ENCODE peak calls at places on chromosome 3, in eight cellular contexts. T is SJSA1, Q is ovary, D is EH, X is cardiac muscle cell, G is neural crest cell, I is COR-L47, U is dorsolateral prefrontal cortex. P is an unnamed sample.

GRCh38 chr3:169090559-169090958 is 573.0 kb downstream of the MECOM start:
- DNase-seq in X (no peak), D (peak; percentile 9), G (no peak), T (no peak), U (no peak), Q (no peak), I (no peak), P (no peak)

GRCh38 chr3:108124337-108125150 is 33.7 kb upstream of the CD47 start:
- DNase-seq in Q (no peak), G (no peak), D (no peak), T (no peak), I (peak; percentile 55), X (no peak), U (no peak), P (no peak)

GRCh38 chr3:99475229-99475628 is 163.2 kb upstream of the COL8A1 start:
- DNase-seq in Q (no peak), T (no peak), D (peak; percentile 35), I (no peak), U (no peak), G (no peak), X (no peak), P (no peak)

GRCh38 chr3:4660936-4661335 is 167.8 kb downstream of the ITPR1 start:
- DNase-seq in U (no peak), Q (no peak), I (no peak), X (no peak), D (no peak), T (no peak), G (no peak), P (no peak)

GRCh38 chr3:45499529-45499928 is 95.0 kb upstream of the LIMD1 start:
- DNase-seq in Q (no peak), U (no peak), D (peak; percentile 66), X (no peak), G (no peak), T (peak; percentile 20), I (no peak), P (peak; percentile 11)

GRCh38 chr3:187678869-187679268 is 8.7 kb upstream of the SST start:
- DNase-seq in D (peak; percentile 76), X (peak; percentile 81), T (peak; percentile 45), I (peak; percentile 9), G (peak; percentile 47), U (no peak), Q (peak; percentile 51), P (peak; percentile 31)

GRCh38 chr3:15269091-15269989 is 63.0 kb downstream of the SH3BP5 start:
- DNase-seq in Q (peak; percentile 81), T (peak; percentile 83), I (no peak), X (no peak), U (peak; percentile 96), D (peak; percentile 96), G (no peak), P (peak; percentile 69)

GRCh38 chr3:166660962-166661361 is 719.1 kb downstream of the ZBBX start:
- DNase-seq in I (no peak), Q (no peak), D (no peak), U (no peak), X (no peak), T (no peak), G (no peak), P (no peak)

GRCh38 chr3:12004741-12005513 is 739 bp downstream of the SYN2 start:
- DNase-seq in X (no peak), I (no peak), T (no peak), G (no peak), U (no peak), Q (no peak), D (no peak), P (no peak)

GRCh38 chr3:124741027-124741426 is 10.8 kb downstream of the UMPS start:
- DNase-seq in I (no peak), Q (no peak), T (no peak), U (no peak), X (no peak), G (no peak), D (peak; percentile 16), P (no peak)

GRCh38 chr3:156689589-156689988 is 15.2 kb downstream of the TIPARP start:
- DNase-seq in T (no peak), X (no peak), U (no peak), G (no peak), Q (no peak), D (no peak), I (no peak), P (no peak)

GRCh38 chr3:10192953-10193691 is 28.4 kb downstream of the IRAK2 start:
- DNase-seq in D (peak; percentile 98), X (no peak), U (peak; percentile 55), I (no peak), Q (no peak), T (peak; percentile 85), G (peak; percentile 10), P (no peak)

GRCh38 chr3:194003128-194004057 is 132.6 kb upstream of the HES1 start:
- DNase-seq in Q (peak; percentile 90), T (peak; percentile 94), D (peak; percentile 97), I (no peak), U (peak; percentile 63), G (peak; percentile 54), X (peak; percentile 86), P (peak; percentile 45)

GRCh38 chr3:10848261-10848660 is 32.2 kb downstream of the SLC6A11 start:
- DNase-seq in U (no peak), X (no peak), T (no peak), I (no peak), D (no peak), G (no peak), Q (no peak), P (no peak)

GRCh38 chr3:49378249-49378899 is 20.2 kb upstream of the GPX1 start:
- DNase-seq in G (no peak), T (peak; percentile 90), D (peak; percentile 97), I (no peak), Q (peak; percentile 40), U (peak; percentile 41), X (no peak), P (no peak)

GRCh38 chr3:8852511-8852910 is 83.1 kb upstream of the OXTR start:
- DNase-seq in Q (no peak), X (no peak), D (no peak), I (no peak), T (no peak), U (no peak), G (no peak), P (no peak)

GRCh38 chr3:135981701-135982403 is 16.3 kb downstream of the PPP2R3A start:
- DNase-seq in D (peak; percentile 23), U (no peak), X (no peak), I (no peak), T (no peak), G (no peak), Q (no peak), P (no peak)

GRCh38 chr3:29655016-29655415 is 374.1 kb downstream of the RBMS3 start:
- DNase-seq in U (no peak), D (no peak), I (no peak), T (peak; percentile 25), Q (no peak), X (no peak), G (no peak), P (no peak)

GRCh38 chr3:32224047-32224446 is 14.4 kb upstream of the CMTM8 start:
- DNase-seq in U (no peak), I (no peak), Q (no peak), X (no peak), T (no peak), G (no peak), D (no peak), P (peak; percentile 31)

GRCh38 chr3:38829404-38829803 is 13.4 kb upstream of the SCN10A start:
- DNase-seq in G (no peak), Q (no peak), I (no peak), X (no peak), D (peak; percentile 92), U (no peak), T (peak; percentile 68), P (no peak)

GRCh38 chr3:44495636-44496415 is 18.4 kb upstream of the ZNF445 start:
- DNase-seq in T (no peak), I (no peak), D (no peak), X (no peak), Q (no peak), G (no peak), U (no peak), P (no peak)

GRCh38 chr3:158961497-158961896 is 159.6 kb downstream of the MFSD1 start:
- DNase-seq in T (no peak), X (no peak), U (no peak), G (no peak), I (no peak), D (no peak), Q (no peak), P (no peak)

GRCh38 chr3:114456742-114457141 is 162.9 kb downstream of the TIGIT start:
- DNase-seq in Q (no peak), G (no peak), U (no peak), X (no peak), I (no peak), D (peak; percentile 29), T (no peak), P (no peak)

GRCh38 chr3:187064210-187065115 is 74.8 kb downstream of the RPL39L start:
- DNase-seq in I (no peak), G (no peak), X (no peak), T (no peak), Q (no peak), U (no peak), D (peak; percentile 36), P (no peak)

GRCh38 chr3:33173103-33173502 is 45.5 kb downstream of the SUSD5 start:
- DNase-seq in G (no peak), X (peak; percentile 29), Q (no peak), T (no peak), U (no peak), D (no peak), I (no peak), P (no peak)

GRCh38 chr3:142866841-142867631 is 21.8 kb downstream of the PCOLCE2 start:
- DNase-seq in D (no peak), I (peak; percentile 93), X (no peak), Q (no peak), G (no peak), U (no peak), T (no peak), P (no peak)

GRCh38 chr3:124860599-124860998 is 26.6 kb downstream of the ITGB5 start:
- DNase-seq in U (no peak), G (no peak), X (no peak), Q (peak; percentile 38), D (peak; percentile 99), T (peak; percentile 84), I (no peak), P (no peak)

GRCh38 chr3:151300554-151300953 is 16.1 kb downstream of the GPR87 start:
- DNase-seq in I (no peak), D (no peak), U (no peak), X (no peak), Q (no peak), G (no peak), T (no peak), P (no peak)

GRCh38 chr3:100957407-100958100 is 35.7 kb downstream of the ABI3BP start:
- DNase-seq in D (peak; percentile 86), G (no peak), Q (no peak), U (no peak), T (no peak), I (no peak), X (no peak), P (no peak)

GRCh38 chr3:23781871-23782270 is 23.9 kb upstream of the UBE2E1 start:
- DNase-seq in X (no peak), I (no peak), G (no peak), U (no peak), D (no peak), T (no peak), Q (no peak), P (no peak)

GRCh38 chr3:50237133-50237651 is 1.2 kb downstream of the GNAI2 start:
- DNase-seq in G (no peak), T (peak; percentile 34), X (peak; percentile 44), I (no peak), Q (no peak), U (no peak), D (peak; percentile 69), P (no peak)

GRCh38 chr3:108182339-108182738 is 39.9 kb downstream of the IFT57 start:
- DNase-seq in G (no peak), Q (no peak), T (no peak), X (no peak), I (peak; percentile 57), D (peak; percentile 33), U (no peak), P (no peak)

GRCh38 chr3:192409838-192410683 is 317.3 kb downstream of the FGF12 start:
- DNase-seq in I (peak; percentile 73), G (peak; percentile 22), T (no peak), D (no peak), X (peak; percentile 38), U (peak; percentile 58), Q (no peak), P (peak; percentile 34)

GRCh38 chr3:85342915-85343314 is 384.1 kb downstream of the CADM2 start:
- DNase-seq in U (no peak), T (no peak), Q (no peak), X (peak; percentile 49), D (no peak), G (peak; percentile 8), I (peak; percentile 4), P (no peak)